ENCODE peak calls at places on chromosome 19, in seven cellular contexts. One of them, this sample, is unnamed.

GRCh38 chr19:55196803-55197202 is 12.5 kb downstream of the PTPRH start:
- DNase-seq in fibroblast of the aortic adventitia: no peak
- DNase-seq in bronchial epithelial cell: no peak
- DNase-seq in epithelial cell of esophagus: no peak
- DNase-seq in AG10803: no peak
- DNase-seq in neuronal stem cell: no peak
- DNase-seq in MM.1S: no peak
- DNase-seq in this sample: no peak

GRCh38 chr19:48962029-48962848 is 2.9 kb upstream of the FTL start:
- DNase-seq in MM.1S: peak
- DNase-seq in AG10803: no peak
- DNase-seq in fibroblast of the aortic adventitia: no peak
- DNase-seq in epithelial cell of esophagus: peak
- DNase-seq in neuronal stem cell: no peak
- DNase-seq in bronchial epithelial cell: no peak
- DNase-seq in this sample: peak

GRCh38 chr19:3618144-3618810 is 8.3 kb downstream of the CACTIN start:
- DNase-seq in fibroblast of the aortic adventitia: peak
- DNase-seq in neuronal stem cell: no peak
- DNase-seq in bronchial epithelial cell: no peak
- DNase-seq in AG10803: peak
- DNase-seq in epithelial cell of esophagus: peak
- DNase-seq in MM.1S: peak
- DNase-seq in this sample: peak

GRCh38 chr19:50750010-50750409 is 20.3 kb upstream of the GPR32 start:
- DNase-seq in fibroblast of the aortic adventitia: no peak
- DNase-seq in epithelial cell of esophagus: no peak
- DNase-seq in MM.1S: no peak
- DNase-seq in neuronal stem cell: no peak
- DNase-seq in AG10803: no peak
- DNase-seq in bronchial epithelial cell: no peak
- DNase-seq in this sample: no peak

GRCh38 chr19:27867981-27868380 is 1345.0 kb downstream of the UQCRFS1 start:
- DNase-seq in fibroblast of the aortic adventitia: no peak
- DNase-seq in epithelial cell of esophagus: no peak
- DNase-seq in MM.1S: no peak
- DNase-seq in AG10803: no peak
- DNase-seq in neuronal stem cell: no peak
- DNase-seq in bronchial epithelial cell: no peak
- DNase-seq in this sample: no peak

GRCh38 chr19:19591133-19591825 is 27.2 kb downstream of the PBX4 start:
- DNase-seq in bronchial epithelial cell: peak
- DNase-seq in fibroblast of the aortic adventitia: peak
- DNase-seq in MM.1S: no peak
- DNase-seq in AG10803: peak
- DNase-seq in epithelial cell of esophagus: peak
- DNase-seq in neuronal stem cell: no peak
- DNase-seq in this sample: peak

GRCh38 chr19:35712910-35713845 is 4.6 kb upstream of the KMT2B start:
- DNase-seq in bronchial epithelial cell: no peak
- DNase-seq in AG10803: no peak
- DNase-seq in fibroblast of the aortic adventitia: no peak
- DNase-seq in neuronal stem cell: no peak
- DNase-seq in MM.1S: no peak
- DNase-seq in epithelial cell of esophagus: no peak
- DNase-seq in this sample: no peak

GRCh38 chr19:1941146-1942077 is at the start of gene CSNK1G2:
- DNase-seq in AG10803: no peak
- DNase-seq in fibroblast of the aortic adventitia: no peak
- DNase-seq in bronchial epithelial cell: no peak
- DNase-seq in MM.1S: peak
- DNase-seq in epithelial cell of esophagus: no peak
- DNase-seq in neuronal stem cell: no peak
- DNase-seq in this sample: no peak

GRCh38 chr19:21164541-21164940 is 22.7 kb downstream of the ZNF431 start:
- DNase-seq in epithelial cell of esophagus: no peak
- DNase-seq in fibroblast of the aortic adventitia: no peak
- DNase-seq in AG10803: no peak
- DNase-seq in MM.1S: no peak
- DNase-seq in neuronal stem cell: no peak
- DNase-seq in bronchial epithelial cell: no peak
- DNase-seq in this sample: no peak

GRCh38 chr19:14363203-14364097 is 17.8 kb upstream of the ADGRE5 start:
- DNase-seq in neuronal stem cell: peak
- DNase-seq in epithelial cell of esophagus: peak
- DNase-seq in fibroblast of the aortic adventitia: peak
- DNase-seq in MM.1S: no peak
- DNase-seq in AG10803: peak
- DNase-seq in bronchial epithelial cell: no peak
- DNase-seq in this sample: peak

GRCh38 chr19:54309811-54310210 is 3.2 kb downstream of the LILRA5 start:
- DNase-seq in neuronal stem cell: no peak
- DNase-seq in AG10803: no peak
- DNase-seq in epithelial cell of esophagus: no peak
- DNase-seq in fibroblast of the aortic adventitia: no peak
- DNase-seq in bronchial epithelial cell: no peak
- DNase-seq in MM.1S: no peak
- DNase-seq in this sample: no peak

GRCh38 chr19:33552928-33553279 is 31.3 kb upstream of the PEPD start:
- DNase-seq in bronchial epithelial cell: no peak
- DNase-seq in AG10803: no peak
- DNase-seq in epithelial cell of esophagus: no peak
- DNase-seq in neuronal stem cell: no peak
- DNase-seq in fibroblast of the aortic adventitia: no peak
- DNase-seq in MM.1S: no peak
- DNase-seq in this sample: no peak

GRCh38 chr19:33359581-33359980 is 13.9 kb upstream of the CEBPG start:
- DNase-seq in neuronal stem cell: no peak
- DNase-seq in MM.1S: no peak
- DNase-seq in fibroblast of the aortic adventitia: no peak
- DNase-seq in epithelial cell of esophagus: no peak
- DNase-seq in bronchial epithelial cell: no peak
- DNase-seq in AG10803: no peak
- DNase-seq in this sample: no peak

GRCh38 chr19:8069116-8069973 is 16.8 kb downstream of the CCL25 start:
- DNase-seq in neuronal stem cell: no peak
- DNase-seq in epithelial cell of esophagus: no peak
- DNase-seq in bronchial epithelial cell: no peak
- DNase-seq in MM.1S: peak
- DNase-seq in AG10803: no peak
- DNase-seq in fibroblast of the aortic adventitia: no peak
- DNase-seq in this sample: no peak

GRCh38 chr19:35040826-35041547 is 534 bp upstream of the HPN start:
- DNase-seq in bronchial epithelial cell: no peak
- DNase-seq in fibroblast of the aortic adventitia: peak
- DNase-seq in neuronal stem cell: no peak
- DNase-seq in MM.1S: no peak
- DNase-seq in epithelial cell of esophagus: no peak
- DNase-seq in AG10803: no peak
- DNase-seq in this sample: peak

GRCh38 chr19:34217952-34218817 is 36.2 kb upstream of the GARRE1 start:
- DNase-seq in MM.1S: no peak
- DNase-seq in fibroblast of the aortic adventitia: peak
- DNase-seq in bronchial epithelial cell: peak
- DNase-seq in epithelial cell of esophagus: peak
- DNase-seq in neuronal stem cell: no peak
- DNase-seq in AG10803: peak
- DNase-seq in this sample: peak

GRCh38 chr19:40216777-40217026 is 1.5 kb downstream of the TTC9B start:
- DNase-seq in neuronal stem cell: no peak
- DNase-seq in AG10803: no peak
- DNase-seq in fibroblast of the aortic adventitia: no peak
- DNase-seq in epithelial cell of esophagus: peak
- DNase-seq in MM.1S: no peak
- DNase-seq in bronchial epithelial cell: peak
- DNase-seq in this sample: no peak

GRCh38 chr19:48741222-48741999 is 1.0 kb upstream of the RASIP1 start:
- DNase-seq in bronchial epithelial cell: peak
- DNase-seq in epithelial cell of esophagus: peak
- DNase-seq in AG10803: no peak
- DNase-seq in MM.1S: no peak
- DNase-seq in neuronal stem cell: no peak
- DNase-seq in fibroblast of the aortic adventitia: no peak
- DNase-seq in this sample: no peak

GRCh38 chr19:56162258-56162657 is 13.6 kb upstream of the GALP start:
- DNase-seq in MM.1S: no peak
- DNase-seq in bronchial epithelial cell: peak
- DNase-seq in epithelial cell of esophagus: no peak
- DNase-seq in fibroblast of the aortic adventitia: no peak
- DNase-seq in neuronal stem cell: no peak
- DNase-seq in AG10803: no peak
- DNase-seq in this sample: peak

GRCh38 chr19:6739884-6740588 is 556 bp downstream of the TRIP10 start:
- DNase-seq in fibroblast of the aortic adventitia: no peak
- DNase-seq in MM.1S: peak
- DNase-seq in epithelial cell of esophagus: no peak
- DNase-seq in AG10803: no peak
- DNase-seq in neuronal stem cell: no peak
- DNase-seq in bronchial epithelial cell: no peak
- DNase-seq in this sample: no peak

GRCh38 chr19:46232029-46232428 is 2.5 kb downstream of the IGFL1 start:
- DNase-seq in neuronal stem cell: no peak
- DNase-seq in MM.1S: no peak
- DNase-seq in epithelial cell of esophagus: peak
- DNase-seq in bronchial epithelial cell: no peak
- DNase-seq in AG10803: no peak
- DNase-seq in fibroblast of the aortic adventitia: no peak
- DNase-seq in this sample: no peak

DNA sequence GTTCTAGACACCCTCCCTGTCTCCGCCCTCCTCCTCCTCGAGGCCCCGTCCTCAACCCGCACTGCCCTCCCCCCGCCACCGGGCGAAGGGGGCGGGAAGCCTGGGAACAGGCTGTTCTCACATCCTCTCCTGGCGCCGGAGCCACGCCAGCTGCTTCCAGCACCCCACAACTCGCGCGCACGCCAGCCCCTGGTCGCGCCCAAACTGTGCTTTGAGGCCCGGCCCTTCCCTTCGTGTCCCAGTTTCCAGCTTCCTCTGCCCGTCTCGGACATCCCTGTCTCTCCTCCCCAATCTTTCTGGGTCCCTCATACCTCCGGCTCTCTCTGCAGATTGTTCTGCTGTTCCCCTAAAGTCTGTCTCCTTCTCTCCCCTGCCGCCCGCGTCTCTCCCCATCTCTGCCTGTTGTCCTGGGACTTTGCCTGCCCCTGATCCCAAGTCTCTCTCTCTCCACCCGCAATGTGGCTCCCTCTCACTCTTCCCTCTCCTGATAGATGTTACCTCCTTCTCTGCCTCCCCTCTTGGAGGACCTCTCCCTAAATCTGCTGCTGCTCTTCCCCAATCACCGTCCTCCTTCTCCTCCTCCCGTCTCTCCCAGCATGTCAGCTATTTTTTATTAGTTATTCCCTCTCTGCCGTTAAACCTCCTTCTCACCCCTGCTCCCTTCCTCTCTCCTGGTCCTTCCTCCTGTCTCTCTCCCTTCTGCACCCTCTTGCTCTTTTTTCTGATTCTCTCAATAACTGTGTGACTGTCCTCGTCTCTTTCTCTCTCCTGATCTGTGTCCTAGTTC is 14.2 kb downstream of the DPF1 start:
- DNase-seq in neuronal stem cell: peak
- DNase-seq in bronchial epithelial cell: no peak
- DNase-seq in AG10803: peak
- DNase-seq in MM.1S: no peak
- DNase-seq in fibroblast of the aortic adventitia: peak
- DNase-seq in epithelial cell of esophagus: no peak
- DNase-seq in this sample: peak
- H3K4me3 ChIP-seq in neuronal stem cell: peak
- H3K4me3 ChIP-seq in bronchial epithelial cell: no peak
- H3K4me3 ChIP-seq in AG10803: peak
- H3K4me3 ChIP-seq in MM.1S: no peak
- H3K4me3 ChIP-seq in fibroblast of the aortic adventitia: peak
- H3K4me3 ChIP-seq in epithelial cell of esophagus: no peak
- H3K4me3 ChIP-seq in this sample: peak

GRCh38 chr19:5607318-5608270 is 15.0 kb downstream of the SAFB2 start:
- DNase-seq in bronchial epithelial cell: no peak
- DNase-seq in AG10803: no peak
- DNase-seq in MM.1S: no peak
- DNase-seq in fibroblast of the aortic adventitia: no peak
- DNase-seq in epithelial cell of esophagus: no peak
- DNase-seq in neuronal stem cell: no peak
- DNase-seq in this sample: no peak
- H3K4me3 ChIP-seq in bronchial epithelial cell: no peak
- H3K4me3 ChIP-seq in AG10803: no peak
- H3K4me3 ChIP-seq in MM.1S: no peak
- H3K4me3 ChIP-seq in fibroblast of the aortic adventitia: no peak
- H3K4me3 ChIP-seq in epithelial cell of esophagus: no peak
- H3K4me3 ChIP-seq in neuronal stem cell: no peak
- H3K4me3 ChIP-seq in this sample: no peak

GRCh38 chr19:41427647-41428480 is 690 bp upstream of the B3GNT8 start:
- DNase-seq in epithelial cell of esophagus: peak
- DNase-seq in AG10803: peak
- DNase-seq in bronchial epithelial cell: no peak
- DNase-seq in neuronal stem cell: no peak
- DNase-seq in MM.1S: no peak
- DNase-seq in fibroblast of the aortic adventitia: peak
- DNase-seq in this sample: peak

GRCh38 chr19:41426952-41427646 is at the start of gene B3GNT8:
- DNase-seq in bronchial epithelial cell: peak
- DNase-seq in AG10803: peak
- DNase-seq in fibroblast of the aortic adventitia: peak
- DNase-seq in epithelial cell of esophagus: peak
- DNase-seq in MM.1S: no peak
- DNase-seq in neuronal stem cell: peak
- DNase-seq in this sample: peak

GRCh38 chr19:41424335-41425173 is 2.6 kb downstream of the B3GNT8 start:
- DNase-seq in neuronal stem cell: no peak
- DNase-seq in MM.1S: no peak
- DNase-seq in AG10803: no peak
- DNase-seq in bronchial epithelial cell: no peak
- DNase-seq in fibroblast of the aortic adventitia: no peak
- DNase-seq in epithelial cell of esophagus: no peak
- DNase-seq in this sample: no peak

GRCh38 chr19:41426116-41426841 is 895 bp downstream of the B3GNT8 start:
- DNase-seq in bronchial epithelial cell: no peak
- DNase-seq in fibroblast of the aortic adventitia: no peak
- DNase-seq in epithelial cell of esophagus: no peak
- DNase-seq in neuronal stem cell: no peak
- DNase-seq in MM.1S: no peak
- DNase-seq in AG10803: no peak
- DNase-seq in this sample: no peak

GRCh38 chr19:41425174-41426115 is 1.7 kb downstream of the B3GNT8 start:
- DNase-seq in epithelial cell of esophagus: no peak
- DNase-seq in fibroblast of the aortic adventitia: no peak
- DNase-seq in MM.1S: no peak
- DNase-seq in neuronal stem cell: no peak
- DNase-seq in AG10803: no peak
- DNase-seq in bronchial epithelial cell: no peak
- DNase-seq in this sample: no peak
- H3K4me3 ChIP-seq in epithelial cell of esophagus: no peak
- H3K4me3 ChIP-seq in fibroblast of the aortic adventitia: no peak
- H3K4me3 ChIP-seq in MM.1S: no peak
- H3K4me3 ChIP-seq in neuronal stem cell: no peak
- H3K4me3 ChIP-seq in AG10803: no peak
- H3K4me3 ChIP-seq in bronchial epithelial cell: no peak
- H3K4me3 ChIP-seq in this sample: no peak

DNA sequence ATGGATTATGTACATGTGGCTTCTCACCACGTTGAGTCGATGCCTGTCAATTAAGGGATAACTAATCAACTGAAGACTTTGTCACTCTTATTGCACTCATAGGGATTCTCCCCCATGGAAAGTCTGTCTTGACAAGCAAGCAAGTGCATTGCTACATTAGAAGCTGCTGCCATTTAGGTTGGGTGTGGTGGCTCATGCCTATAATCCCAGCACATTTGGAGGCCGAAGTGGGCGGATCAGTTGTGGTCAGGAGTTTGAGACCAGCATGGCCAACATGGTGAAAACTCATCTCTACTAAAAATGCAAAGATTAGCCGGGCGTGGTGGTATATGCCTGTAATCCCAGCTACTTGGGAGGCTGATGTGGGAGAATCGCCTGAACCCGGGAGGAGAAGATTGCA is 18.3 kb upstream of the ZNF846 start:
- DNase-seq in bronchial epithelial cell: no peak
- DNase-seq in AG10803: no peak
- DNase-seq in fibroblast of the aortic adventitia: no peak
- DNase-seq in neuronal stem cell: no peak
- DNase-seq in epithelial cell of esophagus: no peak
- DNase-seq in MM.1S: no peak
- DNase-seq in this sample: no peak
- H3K4me3 ChIP-seq in bronchial epithelial cell: no peak
- H3K4me3 ChIP-seq in AG10803: no peak
- H3K4me3 ChIP-seq in fibroblast of the aortic adventitia: no peak
- H3K4me3 ChIP-seq in neuronal stem cell: no peak
- H3K4me3 ChIP-seq in epithelial cell of esophagus: no peak
- H3K4me3 ChIP-seq in MM.1S: no peak
- H3K4me3 ChIP-seq in this sample: no peak

This sample was measured in choroid plexus epithelial cell.